ENCODE peak calls at places on chromosomes 4 and X, in four cellular contexts. D is SK-N-SH, P is HepG2, A is H1. O is an unnamed sample.
A peak's percentile ranks its signal among the peaks of the same experiment; 100 is the strongest.

GRCh38 chr4:169604131-169604900 is 8.1 kb downstream of the NEK1 start:
- DNase-seq in P (no peak), A (no peak), D (peak; percentile 65), O (no peak)

GRCh38 chrX:581717-582116 is 48.9 kb upstream of the SHOX start:
- DNase-seq in A (no peak), D (no peak), P (no peak), O (no peak)

GRCh38 chr4:139144161-139144859 is 32.7 kb downstream of the ELF2 start:
- DNase-seq in D (no peak), A (no peak), P (no peak), O (no peak)

GRCh38 chrX:966396-967070 is 245.9 kb downstream of the CRLF2 start:
- DNase-seq in A (no peak), P (no peak), D (no peak), O (no peak)

GRCh38 chr4:1010522-1011021 is 854 bp upstream of the FGFRL1 start:
- DNase-seq in P (no peak), A (no peak), D (no peak), O (no peak)

GRCh38 chrX:121863976-121864375 is 816.6 kb downstream of the GLUD2 start:
- DNase-seq in D (no peak), P (no peak), A (no peak), O (no peak)

GRCh38 chrX:41558531-41558930 is 111.4 kb downstream of the NYX start:
- DNase-seq in P (no peak), A (no peak), D (peak; percentile 8), O (no peak)

GRCh38 chrX:133549319-133549933 is 134.1 kb upstream of the GPC4 start:
- DNase-seq in D (no peak), A (no peak), P (no peak), O (no peak)

GRCh38 chrX:104432321-104432720 is 133.7 kb upstream of the IL1RAPL2 start:
- DNase-seq in A (no peak), P (no peak), D (no peak), O (no peak)

GRCh38 chrX:140572724-140573123 is 67.9 kb upstream of the SOX3 start:
- DNase-seq in D (peak; percentile 21), P (peak; percentile 7), A (peak; percentile 23), O (peak; percentile 3)
- TF ChIP-seq TCF12 in D (no peak), P (no peak), A (no peak), O (no peak)

DNA sequence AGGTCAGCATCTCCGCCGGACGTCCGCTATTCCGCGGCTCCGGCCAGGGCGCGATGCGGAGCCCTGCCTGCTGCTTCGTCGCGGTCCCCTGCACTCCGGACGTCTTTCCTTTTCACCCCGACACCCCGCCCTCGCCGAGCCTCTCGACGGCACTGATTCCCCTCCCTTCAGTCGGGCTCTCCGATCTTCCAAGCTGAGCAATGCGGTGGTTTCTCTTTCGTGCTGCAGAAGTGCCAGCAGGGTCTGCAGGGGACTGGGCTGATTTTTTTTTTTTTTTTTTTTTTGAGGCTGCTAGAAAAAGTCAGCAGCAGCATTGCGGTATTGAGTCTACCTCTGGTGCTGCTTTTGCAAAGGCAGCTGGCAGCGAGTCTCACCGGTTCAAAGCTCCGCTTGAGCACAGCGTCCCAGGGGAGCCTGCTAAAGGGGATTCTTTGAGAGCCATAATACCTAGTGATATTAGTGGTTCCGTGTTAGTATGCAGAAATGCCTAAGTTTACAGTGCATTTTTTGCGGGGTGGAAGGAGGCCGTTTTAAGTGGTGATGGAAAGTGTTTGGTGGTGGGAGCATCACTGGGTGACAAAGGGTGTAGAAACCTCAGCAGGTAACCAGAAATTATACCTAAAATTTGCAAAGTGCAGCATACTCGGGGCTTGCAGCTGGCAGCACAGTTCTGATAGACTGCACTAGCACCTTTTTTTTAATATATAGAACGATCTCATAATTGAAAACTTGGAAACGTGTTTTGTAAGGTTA is 969 bp downstream of the STIM2 start:
- DNase-seq in A (no peak), P (peak; percentile 44), D (peak; percentile 61), O (no peak)
- TF ChIP-seq TCF12 in A (no peak), P (no peak), D (no peak), O (peak; percentile 51)

GRCh38 chrX:153372949-153373348 is 28.2 kb downstream of the PNMA6E start:
- DNase-seq in D (no peak), A (no peak), P (no peak), O (no peak)

GRCh38 chrX:153374426-153374825 is 26.7 kb downstream of the PNMA6E start:
- DNase-seq in A (no peak), P (no peak), D (no peak), O (no peak)

GRCh38 chrX:153371256-153371655 is 29.9 kb downstream of the PNMA6E start:
- DNase-seq in P (no peak), D (no peak), A (no peak), O (no peak)

GRCh38 chrX:153366878-153367538 is 33.1 kb downstream of the ZNF275 start:
- DNase-seq in A (no peak), D (no peak), P (no peak), O (no peak)

GRCh38 chrX:153370293-153371055 is 30.7 kb downstream of the PNMA6E start:
- DNase-seq in D (no peak), P (no peak), A (no peak), O (no peak)
- TF ChIP-seq TCF12 in D (no peak), P (no peak), A (no peak), O (no peak)

DNA sequence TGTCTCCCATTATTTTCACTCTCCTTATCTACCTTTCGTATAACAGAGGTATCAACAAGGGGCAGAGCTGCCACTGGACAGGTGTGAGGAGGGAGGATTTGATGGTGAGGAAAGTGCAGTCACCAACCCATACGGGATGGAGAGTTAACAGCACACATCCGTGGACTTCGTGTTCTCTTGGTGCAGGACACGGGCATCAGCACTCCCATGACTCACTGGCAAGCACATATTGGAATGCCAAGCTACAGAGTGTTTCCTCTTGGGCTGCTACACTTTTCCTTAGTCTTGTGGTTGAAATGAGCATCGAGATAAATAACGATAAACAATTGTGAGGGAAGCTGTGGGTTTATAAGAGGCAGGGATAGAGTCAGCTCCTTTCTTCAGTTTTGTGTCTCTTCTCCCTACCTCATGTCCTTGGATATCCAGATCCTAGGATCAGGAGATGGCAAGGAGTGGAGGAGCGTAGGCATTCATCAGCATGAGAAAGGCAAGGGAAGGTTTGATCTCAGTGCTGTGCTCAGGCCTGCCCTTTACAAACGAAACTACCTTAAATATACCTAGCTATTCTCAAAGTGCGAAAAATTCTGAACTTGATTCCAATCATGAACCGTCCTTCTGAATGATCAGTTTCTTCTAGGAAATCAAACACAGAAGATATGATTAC is 96.3 kb downstream of the ZNF827 start:
- DNase-seq in A (no peak), D (no peak), P (no peak), O (no peak)
- TF ChIP-seq TCF12 in A (no peak), D (no peak), P (no peak), O (no peak)

O was measured in GM12878.